ENCODE peak calls at places on chromosomes 4 and X, in five cellular contexts. E is tibial artery, D is breast epithelium, Z is B cell, A is ovary. O is an unnamed sample.
A peak's percentile ranks its signal among the peaks of the same experiment; 100 is the strongest.

GRCh38 chr4:88722828-88723227 is 25.2 kb upstream of the NAP1L5 start:
- DNase-seq in E (no peak), D (no peak), Z (no peak), A (no peak), O (no peak)

GRCh38 chrX:109841869-109842579 is 109.0 kb upstream of the ACSL4 start:
- DNase-seq in E (no peak), D (no peak), Z (no peak), A (no peak), O (no peak)

GRCh38 chr4:47334597-47335185 is 128.8 kb downstream of the COMMD8 start:
- DNase-seq in E (no peak), D (no peak), Z (no peak), A (no peak), O (no peak)

GRCh38 chr4:132797856-132798255 is 351.2 kb upstream of the PCDH10 start:
- DNase-seq in E (no peak), D (no peak), Z (no peak), A (no peak), O (no peak)

GRCh38 chrX:122046226-122046625 is 998.8 kb downstream of the GLUD2 start:
- DNase-seq in E (no peak), D (no peak), Z (no peak), A (no peak), O (no peak)

GRCh38 chr4:27218013-27218412 is 357.4 kb downstream of the STIM2 start:
- DNase-seq in E (no peak), D (no peak), Z (no peak), A (no peak), O (no peak)

GRCh38 chrX:40971736-40972135 is 113.5 kb upstream of the USP9X start:
- DNase-seq in E (no peak), D (no peak), Z (no peak), A (no peak), O (no peak)

GRCh38 chr4:99845708-99846469 is 29.3 kb downstream of the DAPP1 start:
- DNase-seq in E (no peak), D (no peak), Z (no peak), A (no peak), O (no peak)

GRCh38 chrX:40508560-40508959 is 72.2 kb upstream of the ATP6AP2 start:
- DNase-seq in E (no peak), D (no peak), Z (no peak), A (no peak), O (no peak)

GRCh38 chr4:128291096-128291495 is 3.5 kb upstream of the PGRMC2 start:
- DNase-seq in E (no peak), D (no peak), Z (no peak), A (no peak), O (no peak)

GRCh38 chrX:70124678-70125077 is 8.6 kb upstream of the IGBP1 start:
- DNase-seq in E (no peak), D (no peak), Z (no peak), A (no peak), O (no peak)

GRCh38 chrX:56802921-56803848 is 74.1 kb downstream of the NBDY start:
- DNase-seq in E (peak; percentile 29), D (peak; percentile 77), Z (peak; percentile 83), A (peak; percentile 91), O (no peak)

GRCh38 chr4:22237155-22237751 is 278.6 kb downstream of the ADGRA3 start:
- DNase-seq in E (no peak), D (no peak), Z (no peak), A (peak; percentile 19), O (no peak)

GRCh38 chr4:1058997-1059665 is 47.7 kb downstream of the FGFRL1 start:
- DNase-seq in E (no peak), D (no peak), Z (no peak), A (peak; percentile 12), O (no peak)

GRCh38 chr4:41851621-41852020 is 83.6 kb upstream of the TMEM33 start:
- DNase-seq in E (no peak), D (no peak), Z (no peak), A (no peak), O (no peak)
- TF ChIP-seq CTCF in E (no peak), D (no peak), Z (no peak), A (no peak), O (no peak)

DNA sequence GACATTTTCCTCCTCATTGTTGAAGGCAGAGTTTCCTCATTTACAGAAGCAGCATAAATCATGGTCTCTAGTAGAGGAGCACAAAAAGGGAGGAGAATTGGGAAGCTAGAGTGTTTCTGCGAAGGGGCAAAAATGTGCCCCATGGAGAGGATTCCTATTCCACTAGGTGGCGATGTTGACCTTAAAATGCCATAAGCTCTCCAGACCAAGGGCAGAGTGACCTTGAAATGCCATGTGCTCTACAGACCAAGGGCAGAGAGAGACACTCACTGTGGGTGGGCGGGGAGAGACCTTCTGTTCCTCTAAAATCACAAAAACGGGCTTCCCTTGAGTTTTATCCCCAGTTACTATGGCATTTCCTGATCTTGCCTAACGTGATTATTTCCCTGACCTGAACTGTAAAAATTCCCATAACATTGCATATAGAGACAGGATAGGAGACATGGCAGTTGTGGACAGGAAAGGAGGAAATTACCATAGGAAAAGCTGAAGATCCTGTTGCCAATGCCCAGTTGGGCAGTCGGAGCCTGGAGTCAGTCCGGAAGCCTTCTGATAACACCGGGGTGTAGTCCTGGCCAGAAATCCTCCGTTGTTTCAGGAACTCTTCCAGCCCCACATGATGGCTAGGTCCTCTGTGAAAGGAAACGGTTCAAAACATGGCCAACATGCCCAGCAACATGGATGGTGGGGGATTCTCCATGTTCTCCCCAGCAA is 567.7 kb downstream of the MAGEB5 start:
- DNase-seq in E (no peak), D (no peak), Z (peak; percentile 7), A (no peak), O (no peak)
- TF ChIP-seq CTCF in E (peak; percentile 33), D (no peak), Z (peak; percentile 16), A (no peak), O (peak; percentile 42)

DNA sequence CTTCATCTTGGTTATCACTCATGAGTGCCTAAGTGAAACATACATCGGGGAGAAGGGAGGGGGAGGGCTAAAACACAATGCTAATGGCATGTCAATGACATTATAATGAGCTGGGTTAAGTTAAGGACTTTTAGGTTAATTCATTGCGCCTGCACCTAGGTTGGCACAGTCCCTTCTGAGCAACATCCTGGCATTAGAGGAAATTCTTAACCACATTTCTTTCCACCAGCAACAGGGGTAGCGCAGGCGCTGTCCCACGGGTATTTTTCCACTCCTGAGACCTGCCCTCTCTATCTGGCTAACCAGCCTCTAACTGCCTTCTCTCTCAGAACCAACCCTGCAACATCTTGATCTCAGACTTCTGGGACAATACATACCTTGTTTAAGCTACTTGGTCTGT is 39.0 kb upstream of the PROM1 start:
- DNase-seq in E (no peak), D (peak; percentile 55), Z (no peak), A (no peak), O (no peak)
- TF ChIP-seq CTCF in E (no peak), D (no peak), Z (no peak), A (no peak), O (no peak)

GRCh38 chr4:41061482-41062185 is 152.7 kb downstream of the APBB2 start:
- DNase-seq in E (no peak), D (no peak), Z (no peak), A (no peak), O (no peak)

GRCh38 chr4:41057456-41057855 is 156.9 kb downstream of the APBB2 start:
- DNase-seq in E (no peak), D (no peak), Z (no peak), A (no peak), O (no peak)

GRCh38 chr4:41058426-41058825 is 155.9 kb downstream of the APBB2 start:
- DNase-seq in E (no peak), D (no peak), Z (no peak), A (no peak), O (no peak)

GRCh38 chr4:41064953-41065352 is 149.4 kb downstream of the APBB2 start:
- DNase-seq in E (no peak), D (no peak), Z (no peak), A (no peak), O (no peak)

GRCh38 chr4:41060352-41061318 is 153.7 kb downstream of the APBB2 start:
- DNase-seq in E (peak; percentile 39), D (no peak), Z (no peak), A (no peak), O (no peak)
- TF ChIP-seq CTCF in E (peak; percentile 22), D (no peak), Z (no peak), A (no peak), O (no peak)

GRCh38 chr4:118684873-118685811 is at the start of gene METTL14:
- DNase-seq in E (peak; percentile 94), D (peak; percentile 89), Z (peak; percentile 92), A (peak; percentile 94), O (peak; percentile 41)
- TF ChIP-seq CTCF in E (peak; percentile 36), D (no peak), Z (no peak), A (peak; percentile 31), O (no peak)

GRCh38 chr4:4761128-4761991 is 98.1 kb upstream of the MSX1 start:
- DNase-seq in E (no peak), D (no peak), Z (no peak), A (no peak), O (no peak)
- TF ChIP-seq CTCF in E (no peak), D (no peak), Z (no peak), A (no peak), O (peak; percentile 61)